ENCODE peak calls at places on chromosomes 7 and 10, in six cellular contexts. B is AG09309, A is heart left ventricle, F is AML-193, Z is choroid plexus epithelial cell, P is AG09319. J is an unnamed sample.
A peak's percentile ranks its signal among the peaks of the same experiment; 100 is the strongest.

GRCh38 chr7:158710651-158711102 is 6.1 kb upstream of the NCAPG2 start:
- DNase-seq in B (peak; percentile 77), A (no peak), F (peak; percentile 78), Z (peak; percentile 97), P (no peak), J (peak; percentile 94)

GRCh38 chr10:111344804-111345203 is 268.0 kb downstream of the ADRA2A start:
- DNase-seq in B (no peak), A (no peak), F (peak; percentile 1), Z (no peak), P (no peak), J (peak; percentile 2)

GRCh38 chr7:644381-645305 is 81.9 kb upstream of the DNAAF5 start:
- DNase-seq in B (no peak), A (peak; percentile 75), F (no peak), Z (peak; percentile 4), P (no peak), J (no peak)

GRCh38 chr10:60236869-60237524 is 152.7 kb downstream of the ANK3 start:
- DNase-seq in B (peak; percentile 64), A (peak; percentile 73), F (peak; percentile 87), Z (no peak), P (peak; percentile 60), J (peak; percentile 25)

GRCh38 chr10:52566471-52567246 is 205.9 kb downstream of the MBL2 start:
- DNase-seq in B (peak; percentile 38), A (no peak), F (no peak), Z (peak; percentile 86), P (peak; percentile 28), J (peak; percentile 88)

GRCh38 chr10:124296121-124296812 is 122.5 kb downstream of the OAT start:
- DNase-seq in B (peak; percentile 50), A (no peak), F (no peak), Z (no peak), P (peak; percentile 73), J (no peak)

GRCh38 chr7:128425851-128426250 is 16.1 kb upstream of the IMPDH1 start:
- DNase-seq in B (no peak), A (peak; percentile 66), F (peak; percentile 53), Z (peak; percentile 80), P (no peak), J (peak; percentile 77)

GRCh38 chr7:148162808-148163207 is 427.8 kb upstream of the C7orf33 start:
- DNase-seq in B (no peak), A (no peak), F (no peak), Z (no peak), P (no peak), J (no peak)

GRCh38 chr10:12056758-12057157 is 12.0 kb upstream of the DHTKD1 start:
- DNase-seq in B (no peak), A (no peak), F (no peak), Z (no peak), P (no peak), J (no peak)

GRCh38 chr7:44068054-44068453 is 2.7 kb upstream of the PGAM2 start:
- DNase-seq in B (no peak), A (no peak), F (no peak), Z (no peak), P (no peak), J (no peak)

GRCh38 chr10:25999295-25999981 is 65.4 kb downstream of the MYO3A start:
- DNase-seq in B (no peak), A (no peak), F (no peak), Z (no peak), P (no peak), J (no peak)

GRCh38 chr7:151315038-151315655 is 26.5 kb upstream of the NUB1 start:
- DNase-seq in B (peak; percentile 20), A (peak; percentile 62), F (peak; percentile 47), Z (peak; percentile 81), P (peak; percentile 22), J (peak; percentile 82)

GRCh38 chr10:106424076-106424475 is 740.4 kb downstream of the SORCS1 start:
- DNase-seq in B (no peak), A (no peak), F (no peak), Z (peak; percentile 96), P (peak; percentile 67), J (peak; percentile 88)

GRCh38 chr7:84317536-84317935 is 122.9 kb upstream of the SEMA3A start:
- DNase-seq in B (no peak), A (no peak), F (no peak), Z (no peak), P (no peak), J (no peak)

GRCh38 chr10:119441151-119441821 is 101.2 kb downstream of the RGS10 start:
- DNase-seq in B (peak; percentile 83), A (peak; percentile 67), F (no peak), Z (peak; percentile 85), P (peak; percentile 88), J (peak; percentile 95)

GRCh38 chr7:128841961-128842673 is 11.9 kb downstream of the FLNC start:
- DNase-seq in B (no peak), A (no peak), F (peak; percentile 29), Z (peak; percentile 35), P (no peak), J (peak; percentile 35)

GRCh38 chr10:126037946-126038345 is 141.6 kb downstream of the FANK1 start:
- DNase-seq in B (no peak), A (no peak), F (no peak), Z (no peak), P (no peak), J (no peak)

GRCh38 chr10:26540601-26541000 is 102.5 kb downstream of the APBB1IP start:
- DNase-seq in B (no peak), A (no peak), F (no peak), Z (no peak), P (no peak), J (no peak)

GRCh38 chr10:369441-370221 is 234.4 kb downstream of the ZMYND11 start:
- DNase-seq in B (peak; percentile 84), A (no peak), F (no peak), Z (peak; percentile 64), P (peak; percentile 39), J (peak; percentile 65)

GRCh38 chr7:4706384-4707032 is 24.4 kb downstream of the FOXK1 start:
- DNase-seq in B (no peak), A (no peak), F (no peak), Z (peak; percentile 39), P (no peak), J (peak; percentile 13)

GRCh38 chr7:26637610-26638009 is 226.8 kb downstream of the SKAP2 start:
- DNase-seq in B (no peak), A (no peak), F (no peak), Z (no peak), P (no peak), J (no peak)

GRCh38 chr10:7610017-7610416 is 56.7 kb downstream of the ITIH5 start:
- DNase-seq in B (no peak), A (no peak), F (no peak), Z (no peak), P (no peak), J (no peak)

GRCh38 chr10:132538790-132539421 is 1.3 kb downstream of the INPP5A start:
- DNase-seq in B (no peak), A (peak; percentile 28), F (peak; percentile 24), Z (no peak), P (no peak), J (no peak)

GRCh38 chr7:74040791-74041520 is 13.0 kb downstream of the ELN start:
- DNase-seq in B (no peak), A (no peak), F (no peak), Z (no peak), P (no peak), J (no peak)

GRCh38 chr7:158315881-158316280 is 271.7 kb downstream of the PTPRN2 start:
- DNase-seq in B (no peak), A (no peak), F (no peak), Z (no peak), P (no peak), J (no peak)

GRCh38 chr10:22252801-22253577 is 35.2 kb upstream of the EBLN1 start:
- DNase-seq in B (no peak), A (peak; percentile 52), F (no peak), Z (peak; percentile 17), P (no peak), J (peak; percentile 39)

GRCh38 chr7:100130608-100131453 is 4.1 kb downstream of the MBLAC1 start:
- DNase-seq in B (no peak), A (peak; percentile 74), F (peak; percentile 36), Z (peak; percentile 61), P (no peak), J (peak; percentile 66)

GRCh38 chr7:77524732-77525131 is 12.4 kb upstream of the PTPN12 start:
- DNase-seq in B (no peak), A (no peak), F (peak; percentile 15), Z (no peak), P (no peak), J (no peak)

GRCh38 chr7:103668538-103668937 is 222.5 kb upstream of the SLC26A5 start:
- DNase-seq in B (no peak), A (no peak), F (no peak), Z (no peak), P (no peak), J (no peak)

J was measured in cardiac fibroblast.